ENCODE peak calls at places on chromosomes 2 and 18, in nine cellular contexts. One of them, this sample, is unnamed.
A peak's percentile ranks its signal among the peaks of the same experiment; 100 is the strongest.

GRCh38 chr2:58923869-58924268 is 682.7 kb upstream of the FANCL start:
- DNase-seq in astrocyte of the spinal cord: peak; percentile 97
- DNase-seq in lower leg skin: no peak
- DNase-seq in CD8-positive, alpha-beta T cell: no peak
- DNase-seq in CD4-positive, alpha-beta T cell: no peak
- DNase-seq in left ventricle myocardium inferior: no peak
- DNase-seq in progenitor cell of endocrine pancreas: no peak
- DNase-seq in cardiac muscle cell: no peak
- DNase-seq in WERI-Rb-1: no peak
- DNase-seq in this sample: peak; percentile 11

GRCh38 chr2:16321872-16322271 is 343.8 kb downstream of the CYRIA start:
- DNase-seq in astrocyte of the spinal cord: no peak
- DNase-seq in CD8-positive, alpha-beta T cell: no peak
- DNase-seq in cardiac muscle cell: no peak
- DNase-seq in progenitor cell of endocrine pancreas: no peak
- DNase-seq in WERI-Rb-1: peak; percentile 76
- DNase-seq in left ventricle myocardium inferior: no peak
- DNase-seq in lower leg skin: no peak
- DNase-seq in CD4-positive, alpha-beta T cell: no peak
- DNase-seq in this sample: no peak

GRCh38 chr2:6968319-6969100 is 51.3 kb downstream of the RNF144A start:
- DNase-seq in lower leg skin: no peak
- DNase-seq in left ventricle myocardium inferior: peak; percentile 36
- DNase-seq in WERI-Rb-1: peak; percentile 50
- DNase-seq in cardiac muscle cell: peak; percentile 51
- DNase-seq in progenitor cell of endocrine pancreas: no peak
- DNase-seq in astrocyte of the spinal cord: peak; percentile 76
- DNase-seq in CD8-positive, alpha-beta T cell: no peak
- DNase-seq in CD4-positive, alpha-beta T cell: no peak
- DNase-seq in this sample: peak; percentile 24

GRCh38 chr2:232541961-232542714 is 2.6 kb downstream of the CHRNG start:
- DNase-seq in CD4-positive, alpha-beta T cell: no peak
- DNase-seq in cardiac muscle cell: no peak
- DNase-seq in left ventricle myocardium inferior: no peak
- DNase-seq in lower leg skin: no peak
- DNase-seq in WERI-Rb-1: no peak
- DNase-seq in astrocyte of the spinal cord: no peak
- DNase-seq in progenitor cell of endocrine pancreas: no peak
- DNase-seq in CD8-positive, alpha-beta T cell: no peak
- DNase-seq in this sample: no peak

GRCh38 chr2:74188696-74189095 is 9.7 kb upstream of the MTHFD2 start:
- DNase-seq in lower leg skin: no peak
- DNase-seq in progenitor cell of endocrine pancreas: no peak
- DNase-seq in cardiac muscle cell: no peak
- DNase-seq in WERI-Rb-1: no peak
- DNase-seq in CD4-positive, alpha-beta T cell: no peak
- DNase-seq in CD8-positive, alpha-beta T cell: no peak
- DNase-seq in astrocyte of the spinal cord: no peak
- DNase-seq in left ventricle myocardium inferior: no peak
- DNase-seq in this sample: no peak

GRCh38 chr18:79442508-79443221 is 46.9 kb downstream of the NFATC1 start:
- DNase-seq in CD4-positive, alpha-beta T cell: no peak
- DNase-seq in WERI-Rb-1: no peak
- DNase-seq in left ventricle myocardium inferior: no peak
- DNase-seq in CD8-positive, alpha-beta T cell: no peak
- DNase-seq in progenitor cell of endocrine pancreas: no peak
- DNase-seq in astrocyte of the spinal cord: no peak
- DNase-seq in cardiac muscle cell: no peak
- DNase-seq in lower leg skin: no peak
- DNase-seq in this sample: peak; percentile 49

GRCh38 chr2:138922973-138923563 is 142.9 kb upstream of the NXPH2 start:
- DNase-seq in astrocyte of the spinal cord: peak; percentile 54
- DNase-seq in cardiac muscle cell: peak; percentile 40
- DNase-seq in CD8-positive, alpha-beta T cell: no peak
- DNase-seq in lower leg skin: no peak
- DNase-seq in WERI-Rb-1: no peak
- DNase-seq in progenitor cell of endocrine pancreas: no peak
- DNase-seq in CD4-positive, alpha-beta T cell: no peak
- DNase-seq in left ventricle myocardium inferior: no peak
- DNase-seq in this sample: peak; percentile 47

GRCh38 chr2:66478729-66479316 is 43.9 kb downstream of the MEIS1 start:
- DNase-seq in CD4-positive, alpha-beta T cell: no peak
- DNase-seq in WERI-Rb-1: no peak
- DNase-seq in left ventricle myocardium inferior: no peak
- DNase-seq in progenitor cell of endocrine pancreas: no peak
- DNase-seq in CD8-positive, alpha-beta T cell: no peak
- DNase-seq in lower leg skin: no peak
- DNase-seq in astrocyte of the spinal cord: no peak
- DNase-seq in cardiac muscle cell: no peak
- DNase-seq in this sample: no peak

GRCh38 chr2:219495531-219496122 is 3.1 kb upstream of the GMPPA start:
- DNase-seq in progenitor cell of endocrine pancreas: peak; percentile 55
- DNase-seq in lower leg skin: no peak
- DNase-seq in CD8-positive, alpha-beta T cell: no peak
- DNase-seq in cardiac muscle cell: peak; percentile 87
- DNase-seq in CD4-positive, alpha-beta T cell: peak; percentile 23
- DNase-seq in left ventricle myocardium inferior: peak; percentile 55
- DNase-seq in WERI-Rb-1: peak; percentile 90
- DNase-seq in astrocyte of the spinal cord: peak; percentile 62
- DNase-seq in this sample: peak; percentile 74

GRCh38 chr18:45865466-45865865 is 40.0 kb downstream of the SIGLEC15 start:
- DNase-seq in lower leg skin: no peak
- DNase-seq in CD4-positive, alpha-beta T cell: no peak
- DNase-seq in cardiac muscle cell: no peak
- DNase-seq in WERI-Rb-1: no peak
- DNase-seq in CD8-positive, alpha-beta T cell: no peak
- DNase-seq in astrocyte of the spinal cord: no peak
- DNase-seq in progenitor cell of endocrine pancreas: no peak
- DNase-seq in left ventricle myocardium inferior: no peak
- DNase-seq in this sample: peak; percentile 27

GRCh38 chr18:45860971-45861370 is 35.5 kb downstream of the SIGLEC15 start:
- DNase-seq in left ventricle myocardium inferior: no peak
- DNase-seq in cardiac muscle cell: no peak
- DNase-seq in CD8-positive, alpha-beta T cell: no peak
- DNase-seq in astrocyte of the spinal cord: peak; percentile 23
- DNase-seq in progenitor cell of endocrine pancreas: no peak
- DNase-seq in WERI-Rb-1: no peak
- DNase-seq in lower leg skin: no peak
- DNase-seq in CD4-positive, alpha-beta T cell: no peak
- DNase-seq in this sample: no peak

GRCh38 chr18:45861926-45862325 is 36.5 kb downstream of the SIGLEC15 start:
- DNase-seq in left ventricle myocardium inferior: no peak
- DNase-seq in CD8-positive, alpha-beta T cell: no peak
- DNase-seq in WERI-Rb-1: no peak
- DNase-seq in astrocyte of the spinal cord: no peak
- DNase-seq in lower leg skin: no peak
- DNase-seq in cardiac muscle cell: no peak
- DNase-seq in CD4-positive, alpha-beta T cell: no peak
- DNase-seq in progenitor cell of endocrine pancreas: no peak
- DNase-seq in this sample: no peak

GRCh38 chr18:45864081-45864480 is 38.6 kb downstream of the SIGLEC15 start:
- DNase-seq in CD4-positive, alpha-beta T cell: no peak
- DNase-seq in cardiac muscle cell: no peak
- DNase-seq in lower leg skin: no peak
- DNase-seq in left ventricle myocardium inferior: no peak
- DNase-seq in WERI-Rb-1: no peak
- DNase-seq in progenitor cell of endocrine pancreas: no peak
- DNase-seq in CD8-positive, alpha-beta T cell: no peak
- DNase-seq in astrocyte of the spinal cord: no peak
- DNase-seq in this sample: no peak

GRCh38 chr18:45863469-45863868 is 38.0 kb downstream of the SIGLEC15 start:
- DNase-seq in WERI-Rb-1: no peak
- DNase-seq in cardiac muscle cell: no peak
- DNase-seq in CD8-positive, alpha-beta T cell: no peak
- DNase-seq in astrocyte of the spinal cord: no peak
- DNase-seq in CD4-positive, alpha-beta T cell: no peak
- DNase-seq in lower leg skin: no peak
- DNase-seq in left ventricle myocardium inferior: no peak
- DNase-seq in progenitor cell of endocrine pancreas: no peak
- DNase-seq in this sample: no peak
- TF ChIP-seq CTCF in WERI-Rb-1: no peak
- TF ChIP-seq CTCF in cardiac muscle cell: no peak
- TF ChIP-seq CTCF in CD8-positive, alpha-beta T cell: no peak
- TF ChIP-seq CTCF in astrocyte of the spinal cord: no peak
- TF ChIP-seq CTCF in CD4-positive, alpha-beta T cell: no peak
- TF ChIP-seq CTCF in lower leg skin: no peak
- TF ChIP-seq CTCF in left ventricle myocardium inferior: no peak
- TF ChIP-seq CTCF in progenitor cell of endocrine pancreas: no peak
- TF ChIP-seq CTCF in this sample: no peak

GRCh38 chr2:42495611-42496010 is 1.8 kb upstream of the KCNG3 start:
- DNase-seq in CD8-positive, alpha-beta T cell: no peak
- DNase-seq in lower leg skin: no peak
- DNase-seq in astrocyte of the spinal cord: no peak
- DNase-seq in CD4-positive, alpha-beta T cell: no peak
- DNase-seq in left ventricle myocardium inferior: no peak
- DNase-seq in progenitor cell of endocrine pancreas: no peak
- DNase-seq in WERI-Rb-1: no peak
- DNase-seq in cardiac muscle cell: no peak
- DNase-seq in this sample: no peak

GRCh38 chr2:42495234-42495581 is 1.4 kb upstream of the KCNG3 start:
- DNase-seq in WERI-Rb-1: no peak
- DNase-seq in lower leg skin: no peak
- DNase-seq in CD4-positive, alpha-beta T cell: no peak
- DNase-seq in astrocyte of the spinal cord: no peak
- DNase-seq in left ventricle myocardium inferior: no peak
- DNase-seq in cardiac muscle cell: no peak
- DNase-seq in CD8-positive, alpha-beta T cell: no peak
- DNase-seq in progenitor cell of endocrine pancreas: no peak
- DNase-seq in this sample: no peak

GRCh38 chr2:42493468-42493884 is 306 bp downstream of the KCNG3 start:
- DNase-seq in progenitor cell of endocrine pancreas: no peak
- DNase-seq in cardiac muscle cell: no peak
- DNase-seq in astrocyte of the spinal cord: no peak
- DNase-seq in lower leg skin: no peak
- DNase-seq in left ventricle myocardium inferior: no peak
- DNase-seq in CD4-positive, alpha-beta T cell: no peak
- DNase-seq in WERI-Rb-1: no peak
- DNase-seq in CD8-positive, alpha-beta T cell: no peak
- DNase-seq in this sample: no peak

GRCh38 chr2:42493885-42494433 is at the start of gene KCNG3:
- DNase-seq in left ventricle myocardium inferior: peak; percentile 43
- DNase-seq in lower leg skin: peak; percentile 25
- DNase-seq in WERI-Rb-1: peak; percentile 88
- DNase-seq in CD4-positive, alpha-beta T cell: peak; percentile 65
- DNase-seq in astrocyte of the spinal cord: peak; percentile 22
- DNase-seq in CD8-positive, alpha-beta T cell: peak; percentile 25
- DNase-seq in progenitor cell of endocrine pancreas: peak; percentile 52
- DNase-seq in cardiac muscle cell: peak; percentile 78
- DNase-seq in this sample: peak; percentile 39

GRCh38 chr2:42494434-42495233 is 852 bp upstream of the KCNG3 start:
- DNase-seq in cardiac muscle cell: peak; percentile 81
- DNase-seq in progenitor cell of endocrine pancreas: peak; percentile 61
- DNase-seq in astrocyte of the spinal cord: peak; percentile 80
- DNase-seq in CD4-positive, alpha-beta T cell: peak; percentile 66
- DNase-seq in WERI-Rb-1: peak; percentile 88
- DNase-seq in left ventricle myocardium inferior: peak; percentile 45
- DNase-seq in CD8-positive, alpha-beta T cell: peak; percentile 51
- DNase-seq in lower leg skin: peak; percentile 59
- DNase-seq in this sample: peak; percentile 84
- TF ChIP-seq CTCF in cardiac muscle cell: peak; percentile 88
- TF ChIP-seq CTCF in progenitor cell of endocrine pancreas: peak; percentile 95
- TF ChIP-seq CTCF in astrocyte of the spinal cord: peak; percentile 87
- TF ChIP-seq CTCF in CD4-positive, alpha-beta T cell: peak; percentile 90
- TF ChIP-seq CTCF in WERI-Rb-1: peak; percentile 86
- TF ChIP-seq CTCF in left ventricle myocardium inferior: peak; percentile 89
- TF ChIP-seq CTCF in CD8-positive, alpha-beta T cell: peak; percentile 92
- TF ChIP-seq CTCF in lower leg skin: peak; percentile 27
- TF ChIP-seq CTCF in this sample: peak; percentile 93

DNA sequence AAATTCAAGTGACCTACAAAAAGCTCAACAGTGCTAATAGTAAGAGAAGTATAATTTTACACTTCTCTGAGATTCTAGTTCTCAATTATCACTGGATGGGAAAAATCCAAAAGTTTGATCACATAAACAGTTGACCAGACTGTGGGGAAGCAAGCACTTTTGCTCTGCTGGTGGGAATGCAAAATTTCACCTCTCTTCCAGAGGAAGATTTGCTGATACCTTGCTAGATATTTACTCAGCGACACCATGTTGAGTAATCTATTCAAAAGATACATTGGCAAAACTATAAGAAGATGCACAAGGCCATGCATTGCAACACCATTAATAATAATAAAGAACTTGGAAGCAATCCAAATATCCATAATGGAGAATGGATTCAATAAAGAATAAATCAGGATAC is 204.4 kb downstream of the MREG start:
- DNase-seq in CD8-positive, alpha-beta T cell: no peak
- DNase-seq in cardiac muscle cell: no peak
- DNase-seq in lower leg skin: no peak
- DNase-seq in astrocyte of the spinal cord: no peak
- DNase-seq in left ventricle myocardium inferior: no peak
- DNase-seq in WERI-Rb-1: no peak
- DNase-seq in progenitor cell of endocrine pancreas: no peak
- DNase-seq in CD4-positive, alpha-beta T cell: no peak
- DNase-seq in this sample: peak; percentile 53
- TF ChIP-seq CTCF in CD8-positive, alpha-beta T cell: no peak
- TF ChIP-seq CTCF in cardiac muscle cell: peak; percentile 45
- TF ChIP-seq CTCF in lower leg skin: no peak
- TF ChIP-seq CTCF in astrocyte of the spinal cord: peak; percentile 35
- TF ChIP-seq CTCF in left ventricle myocardium inferior: peak; percentile 8
- TF ChIP-seq CTCF in WERI-Rb-1: no peak
- TF ChIP-seq CTCF in progenitor cell of endocrine pancreas: peak; percentile 49
- TF ChIP-seq CTCF in CD4-positive, alpha-beta T cell: no peak
- TF ChIP-seq CTCF in this sample: peak; percentile 55

DNA sequence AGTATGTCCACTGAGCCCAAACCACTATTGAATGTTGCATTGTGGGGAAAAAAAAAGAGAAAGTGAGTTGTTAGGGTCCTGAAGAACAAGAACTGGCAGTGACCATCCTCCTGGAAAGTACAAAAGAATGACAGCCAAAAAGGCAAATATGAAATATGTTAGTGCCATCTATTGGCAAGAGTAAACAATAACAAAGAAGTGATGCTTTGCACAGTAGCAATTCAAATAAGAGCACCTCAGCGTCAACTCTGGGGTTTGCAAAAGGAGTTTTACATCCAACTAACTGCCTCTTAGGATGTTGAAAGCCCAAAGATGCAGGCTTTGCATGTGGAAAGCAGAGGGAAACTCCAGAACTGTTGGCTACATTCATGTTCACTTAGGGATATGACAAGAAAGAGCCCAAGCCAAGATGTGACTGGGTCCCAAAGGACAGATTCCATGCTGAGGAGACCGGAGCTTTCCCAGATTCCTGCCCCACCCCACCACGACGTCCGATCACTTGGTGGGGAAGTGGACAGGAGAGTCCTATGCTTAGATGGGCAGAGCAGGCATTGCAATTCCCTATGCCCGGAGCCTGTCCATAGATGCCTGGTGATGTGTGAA is 15.6 kb downstream of the TRABD2A start:
- DNase-seq in astrocyte of the spinal cord: peak; percentile 23
- DNase-seq in CD4-positive, alpha-beta T cell: no peak
- DNase-seq in CD8-positive, alpha-beta T cell: no peak
- DNase-seq in progenitor cell of endocrine pancreas: no peak
- DNase-seq in lower leg skin: peak; percentile 34
- DNase-seq in cardiac muscle cell: no peak
- DNase-seq in left ventricle myocardium inferior: no peak
- DNase-seq in WERI-Rb-1: no peak
- DNase-seq in this sample: peak; percentile 55
- TF ChIP-seq CTCF in astrocyte of the spinal cord: no peak
- TF ChIP-seq CTCF in CD4-positive, alpha-beta T cell: peak; percentile 75
- TF ChIP-seq CTCF in CD8-positive, alpha-beta T cell: peak; percentile 72
- TF ChIP-seq CTCF in progenitor cell of endocrine pancreas: no peak
- TF ChIP-seq CTCF in lower leg skin: no peak
- TF ChIP-seq CTCF in cardiac muscle cell: no peak
- TF ChIP-seq CTCF in left ventricle myocardium inferior: peak; percentile 38
- TF ChIP-seq CTCF in WERI-Rb-1: no peak
- TF ChIP-seq CTCF in this sample: peak; percentile 36

GRCh38 chr2:191451116-191451515 is 205.9 kb downstream of the MYO1B start:
- DNase-seq in CD8-positive, alpha-beta T cell: no peak
- DNase-seq in WERI-Rb-1: no peak
- DNase-seq in lower leg skin: no peak
- DNase-seq in progenitor cell of endocrine pancreas: no peak
- DNase-seq in astrocyte of the spinal cord: no peak
- DNase-seq in left ventricle myocardium inferior: no peak
- DNase-seq in cardiac muscle cell: no peak
- DNase-seq in CD4-positive, alpha-beta T cell: no peak
- DNase-seq in this sample: no peak
- TF ChIP-seq CTCF in CD8-positive, alpha-beta T cell: no peak
- TF ChIP-seq CTCF in WERI-Rb-1: no peak
- TF ChIP-seq CTCF in lower leg skin: no peak
- TF ChIP-seq CTCF in progenitor cell of endocrine pancreas: no peak
- TF ChIP-seq CTCF in astrocyte of the spinal cord: no peak
- TF ChIP-seq CTCF in left ventricle myocardium inferior: no peak
- TF ChIP-seq CTCF in cardiac muscle cell: no peak
- TF ChIP-seq CTCF in CD4-positive, alpha-beta T cell: no peak
- TF ChIP-seq CTCF in this sample: no peak